ENCODE peak calls at places on chromosomes 16 and 17, in nine cellular contexts. R is A549, Z is tibial nerve, G is ovary, A is H1, L is transverse colon, U is K562, V is stomach, J is sigmoid colon. I is an unnamed sample.
A peak's percentile ranks its signal among the peaks of the same experiment; 100 is the strongest.

GRCh38 chr17:82023447-82024241 is 539 bp downstream of the LRRC45 start:
- DNase-seq in U (no peak), A (no peak), L (peak; percentile 34), V (no peak), Z (no peak), R (no peak), G (no peak), J (no peak), I (no peak)

GRCh38 chr16:68715471-68715870 is 21.6 kb upstream of the CDH1 start:
- DNase-seq in U (no peak), G (no peak), L (peak; percentile 64), J (no peak), V (no peak), R (peak; percentile 18), A (no peak), Z (no peak), I (no peak)

GRCh38 chr17:7932949-7933348 is 943 bp downstream of the CNTROB start:
- DNase-seq in R (peak; percentile 71), U (peak; percentile 82), L (peak; percentile 57), Z (no peak), A (peak; percentile 46), V (peak; percentile 45), J (peak; percentile 76), G (peak; percentile 55), I (no peak)

GRCh38 chr17:22516861-22517636 is 824.7 kb downstream of the KCNJ18 start:
- DNase-seq in V (no peak), G (no peak), J (peak; percentile 62), U (no peak), L (no peak), R (no peak), Z (no peak), A (no peak), I (no peak)

GRCh38 chr17:82848022-82848592 is 8.3 kb upstream of the ZNF750 start:
- DNase-seq in A (no peak), L (peak; percentile 82), U (no peak), J (peak; percentile 84), V (peak; percentile 81), G (peak; percentile 69), Z (no peak), R (no peak), I (no peak)

GRCh38 chr16:54361246-54361645 is 74.7 kb upstream of the IRX3 start:
- DNase-seq in A (no peak), U (no peak), V (no peak), R (no peak), L (no peak), Z (no peak), J (no peak), G (no peak), I (no peak)

GRCh38 chr16:57472665-57473060 is 10.2 kb downstream of the POLR2C start:
- DNase-seq in G (no peak), U (no peak), J (no peak), Z (no peak), R (peak; percentile 78), V (no peak), L (no peak), A (peak; percentile 58), I (no peak)

GRCh38 chr17:79045830-79046500 is 22.0 kb downstream of the C1QTNF1 start:
- DNase-seq in U (peak; percentile 76), V (peak; percentile 82), A (peak; percentile 91), L (peak; percentile 74), G (peak; percentile 68), R (peak; percentile 78), Z (peak; percentile 60), J (peak; percentile 90), I (no peak)

GRCh38 chr16:23640669-23640958 is 496 bp downstream of the PALB2 start:
- DNase-seq in G (no peak), A (no peak), Z (no peak), U (peak; percentile 41), J (no peak), R (no peak), L (no peak), V (no peak), I (no peak)

GRCh38 chr17:8736362-8736761 is 8.3 kb downstream of the CCDC42 start:
- DNase-seq in V (no peak), A (no peak), G (no peak), R (no peak), Z (no peak), J (no peak), U (no peak), L (no peak), I (peak; percentile 40)

GRCh38 chr17:34720760-34721159 is 141.4 kb downstream of the TMEM132E start:
- DNase-seq in U (no peak), J (no peak), V (no peak), Z (no peak), G (no peak), A (no peak), R (peak; percentile 19), L (no peak), I (no peak)

GRCh38 chr16:83098536-83098935 is 471.8 kb downstream of the CDH13 start:
- DNase-seq in R (no peak), U (no peak), Z (no peak), J (no peak), A (no peak), V (no peak), L (no peak), G (no peak), I (no peak)

GRCh38 chr17:80847506-80848230 is 144.0 kb upstream of the CHMP6 start:
- DNase-seq in J (peak; percentile 39), V (no peak), Z (no peak), G (no peak), R (no peak), A (no peak), L (peak; percentile 75), U (peak; percentile 55), I (no peak)

GRCh38 chr16:12541672-12542071 is 262.0 kb downstream of the CPPED1 start:
- DNase-seq in R (no peak), V (no peak), G (no peak), J (no peak), A (no peak), U (no peak), L (no peak), Z (no peak), I (no peak)

GRCh38 chr17:57956311-57957119 is 1.3 kb upstream of the CUEDC1 start:
- DNase-seq in G (no peak), U (no peak), Z (no peak), L (no peak), V (peak; percentile 20), A (peak; percentile 54), J (peak; percentile 55), R (no peak), I (peak; percentile 60)

GRCh38 chr17:4839965-4840892 is 7.1 kb downstream of the MINK1 start:
- DNase-seq in A (no peak), G (no peak), Z (no peak), U (no peak), R (no peak), J (no peak), L (no peak), V (no peak), I (no peak)

GRCh38 chr17:4838306-4838785 is 5.2 kb downstream of the MINK1 start:
- DNase-seq in A (no peak), U (peak; percentile 46), R (no peak), G (no peak), V (no peak), L (no peak), J (no peak), Z (no peak), I (no peak)

GRCh38 chr17:4839221-4839620 is 6.1 kb downstream of the MINK1 start:
- DNase-seq in Z (no peak), R (no peak), L (no peak), G (no peak), J (no peak), V (no peak), A (no peak), U (no peak), I (no peak)

GRCh38 chr17:4842376-4842775 is 9.2 kb downstream of the MINK1 start:
- DNase-seq in R (no peak), J (no peak), L (no peak), Z (no peak), G (no peak), A (no peak), U (no peak), V (no peak), I (no peak)

DNA sequence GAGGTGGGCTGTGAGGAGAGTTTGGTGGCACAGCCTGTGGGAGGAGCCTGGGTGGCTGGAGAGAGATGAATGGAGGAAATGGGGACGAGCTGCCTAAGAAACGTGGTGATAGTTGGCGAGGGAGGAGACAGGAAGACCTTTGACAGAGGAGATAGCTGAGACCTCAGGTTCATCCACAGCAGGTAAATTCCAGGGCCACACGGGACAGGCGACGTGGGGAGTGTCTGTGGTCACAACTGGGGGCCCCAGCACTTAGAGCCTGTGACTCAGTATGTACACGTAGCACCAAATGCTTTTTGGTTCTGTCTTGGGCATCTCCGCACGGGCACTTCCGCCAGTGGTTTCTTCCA is 7.7 kb downstream of the MINK1 start:
- DNase-seq in G (no peak), V (no peak), R (no peak), Z (no peak), L (no peak), A (no peak), J (no peak), U (no peak), I (no peak)
- TF ChIP-seq EP300 in G (no peak), V (no peak), R (no peak), Z (no peak), L (no peak), A (no peak), J (no peak), U (no peak), I (no peak)

DNA sequence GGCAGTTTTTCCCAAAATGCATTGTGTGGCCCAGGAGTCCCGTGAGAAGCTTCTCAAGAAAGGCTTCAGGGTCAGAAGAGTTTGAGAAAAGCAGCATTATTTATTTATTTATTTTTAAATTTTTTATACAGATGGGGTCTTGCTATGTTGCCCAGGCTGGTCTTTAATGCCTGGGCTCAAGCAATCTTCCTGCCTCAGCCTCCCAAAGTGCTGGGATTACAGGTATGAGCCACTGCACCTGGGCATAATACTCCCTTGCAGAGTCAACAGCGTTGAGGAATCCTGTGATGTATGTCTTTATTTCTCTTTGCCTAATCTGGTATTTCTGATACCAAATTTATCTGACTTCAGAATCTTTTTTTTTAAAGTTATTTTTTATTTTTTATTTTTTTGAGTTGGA is 15.2 kb downstream of the LAT start:
- DNase-seq in Z (no peak), J (no peak), V (no peak), L (no peak), A (no peak), R (no peak), U (no peak), G (no peak), I (no peak)
- H3K27ac ChIP-seq in Z (no peak overlapping the region), J (no peak overlapping the region), V (no peak overlapping the region), L (no peak overlapping the region), A (no peak overlapping the region), R (no peak overlapping the region), U (no peak overlapping the region), G (no peak overlapping the region), I (no peak overlapping the region)

GRCh38 chr17:73613271-73613941 is 30.8 kb downstream of the SDK2 start:
- DNase-seq in U (no peak), Z (no peak), J (no peak), G (no peak), R (no peak), V (no peak), A (peak; percentile 78), L (no peak), I (no peak)
- TF ChIP-seq EP300 in U (no peak), Z (no peak), J (no peak), G (no peak), R (no peak), V (no peak), A (no peak), L (no peak), I (no peak)

DNA sequence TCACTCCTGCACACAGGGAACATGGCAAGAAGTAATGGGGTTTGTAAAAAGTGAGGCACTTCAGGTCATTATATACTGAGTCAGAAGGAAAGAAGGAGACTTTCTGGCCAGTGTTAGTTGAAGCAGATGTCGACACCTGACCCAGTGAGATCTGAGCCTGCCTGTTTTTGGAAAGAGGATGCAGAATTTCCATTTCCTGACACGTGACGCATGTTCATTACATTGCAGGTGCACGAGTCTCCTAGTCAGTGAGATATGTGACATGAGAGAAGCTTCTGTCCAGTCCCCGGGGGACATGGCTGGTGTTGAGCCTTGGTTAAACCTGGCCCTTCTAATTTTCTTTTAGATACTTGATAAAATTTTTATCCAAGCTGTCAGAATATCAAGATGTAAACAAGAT is 62.3 kb downstream of the ELAC2 start:
- DNase-seq in J (no peak), A (no peak), V (no peak), G (no peak), L (no peak), U (no peak), Z (no peak), R (no peak), I (no peak)
- H3K27ac ChIP-seq in J (no peak overlapping the region), A (no peak overlapping the region), V (no peak overlapping the region), G (no peak overlapping the region), L (no peak overlapping the region), U (no peak overlapping the region), Z (no peak overlapping the region), R (no peak overlapping the region), I (no peak overlapping the region)